ENCODE peak calls at places on chromosomes 12 and 14, in five cellular contexts. K is IMR-90, H is neuronal stem cell, A is trophoblast cell, D is H1. T is an unnamed sample.
A peak's percentile ranks its signal among the peaks of the same experiment; 100 is the strongest.

GRCh38 chr14:71636820-71637471 is 295.3 kb upstream of the RGS6 start:
- DNase-seq in A (no peak), K (no peak), D (no peak), H (no peak), T (no peak)

GRCh38 chr12:51156366-51156765 is 16.6 kb downstream of the TFCP2 start:
- DNase-seq in A (no peak), H (no peak), K (no peak), D (peak; percentile 8), T (peak; percentile 11)

GRCh38 chr12:116078396-116078795 is 199.1 kb downstream of the MED13L start:
- DNase-seq in A (no peak), H (no peak), D (no peak), K (no peak), T (no peak)

GRCh38 chr12:111446631-111447570 is 41.2 kb downstream of the SH2B3 start:
- DNase-seq in D (peak; percentile 40), H (no peak), A (no peak), K (no peak), T (no peak)

GRCh38 chr14:27528328-27528727 is 930.5 kb upstream of the NOVA1 start:
- DNase-seq in D (no peak), H (peak; percentile 18), K (no peak), A (peak; percentile 16), T (peak; percentile 38)

GRCh38 chr12:46160081-46160980 is 108.5 kb downstream of the SLC38A1 start:
- DNase-seq in A (peak; percentile 54), K (peak; percentile 44), D (no peak), H (no peak), T (peak; percentile 53)

GRCh38 chr12:122006186-122006926 is 15.3 kb upstream of the BCL7A start:
- DNase-seq in A (no peak), D (no peak), H (no peak), K (no peak), T (no peak)

GRCh38 chr14:97625512-97625911 is 828.3 kb downstream of the VRK1 start:
- DNase-seq in H (no peak), A (no peak), D (no peak), K (no peak), T (no peak)

GRCh38 chr12:49540229-49541139 is 1.7 kb downstream of the KCNH3 start:
- DNase-seq in K (no peak), A (no peak), D (no peak), H (no peak), T (no peak)

GRCh38 chr12:113232787-113233585 is 11.7 kb downstream of the TPCN1 start:
- DNase-seq in K (no peak), H (no peak), A (peak; percentile 30), D (peak; percentile 72), T (no peak)

GRCh38 chr12:77133566-77133965 is 68.2 kb upstream of the E2F7 start:
- DNase-seq in K (peak; percentile 65), A (peak; percentile 20), D (peak; percentile 80), H (peak; percentile 59), T (peak; percentile 65)

GRCh38 chr14:99806841-99807240 is 13.6 kb downstream of the EML1 start:
- DNase-seq in H (no peak), A (peak; percentile 61), K (no peak), D (no peak), T (no peak)

GRCh38 chr12:27305673-27306504 is 26.7 kb upstream of the BMAL2 start:
- DNase-seq in A (peak; percentile 65), H (no peak), D (no peak), K (peak; percentile 65), T (peak; percentile 58)

GRCh38 chr12:117152793-117153775 is 37.2 kb downstream of the FBXO21 start:
- DNase-seq in D (no peak), H (no peak), A (no peak), K (no peak), T (no peak)

GRCh38 chr12:103468837-103469236 is 26.9 kb downstream of the C12orf42 start:
- DNase-seq in A (no peak), H (no peak), K (no peak), D (no peak), T (no peak)

GRCh38 chr14:94823556-94824341 is 53.8 kb upstream of the GSC start:
- DNase-seq in K (no peak), A (no peak), H (no peak), D (no peak), T (no peak)

GRCh38 chr12:69566603-69567002 is 18.7 kb upstream of the CCT2 start:
- DNase-seq in H (no peak), D (no peak), K (no peak), A (no peak), T (no peak)

GRCh38 chr12:4824415-4824814 is 85.3 kb upstream of the KCNA1 start:
- DNase-seq in K (peak; percentile 74), H (no peak), D (no peak), A (peak; percentile 62), T (peak; percentile 1)

GRCh38 chr12:89280833-89281533 is 71.3 kb downstream of the DUSP6 start:
- DNase-seq in H (no peak), K (peak; percentile 54), D (no peak), A (no peak), T (peak; percentile 37)

GRCh38 chr12:89278169-89278568 is 74.1 kb downstream of the DUSP6 start:
- DNase-seq in D (no peak), A (no peak), K (no peak), H (no peak), T (no peak)

GRCh38 chr12:89279499-89279898 is 72.8 kb downstream of the DUSP6 start:
- DNase-seq in D (no peak), K (no peak), A (no peak), H (no peak), T (no peak)

GRCh38 chr12:89278862-89279261 is 73.4 kb downstream of the DUSP6 start:
- DNase-seq in K (no peak), H (no peak), D (no peak), A (no peak), T (no peak)

DNA sequence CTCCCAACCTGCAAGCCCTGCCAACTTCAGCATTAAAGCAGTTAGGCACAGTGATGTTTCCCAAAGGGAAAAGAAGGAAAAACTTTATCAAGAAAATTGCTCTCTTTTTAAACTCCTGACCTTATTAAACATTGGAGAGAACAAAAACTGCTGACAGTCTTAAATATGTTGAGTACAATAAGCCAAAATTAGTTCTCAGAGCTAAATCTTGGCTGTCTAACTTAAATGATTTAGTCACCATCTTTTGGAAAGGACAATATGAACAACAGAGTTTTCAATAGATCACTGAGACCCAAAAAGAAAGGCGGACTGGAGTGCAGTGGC is 70.8 kb downstream of the DUSP6 start:
- DNase-seq in A (no peak), D (no peak), K (no peak), H (no peak), T (no peak)
- H2BK120ac ChIP-seq in A (no peak overlapping the region), D (no peak overlapping the region), K (peak overlapping the region; percentile 90), H (no peak overlapping the region), T (no peak overlapping the region)

DNA sequence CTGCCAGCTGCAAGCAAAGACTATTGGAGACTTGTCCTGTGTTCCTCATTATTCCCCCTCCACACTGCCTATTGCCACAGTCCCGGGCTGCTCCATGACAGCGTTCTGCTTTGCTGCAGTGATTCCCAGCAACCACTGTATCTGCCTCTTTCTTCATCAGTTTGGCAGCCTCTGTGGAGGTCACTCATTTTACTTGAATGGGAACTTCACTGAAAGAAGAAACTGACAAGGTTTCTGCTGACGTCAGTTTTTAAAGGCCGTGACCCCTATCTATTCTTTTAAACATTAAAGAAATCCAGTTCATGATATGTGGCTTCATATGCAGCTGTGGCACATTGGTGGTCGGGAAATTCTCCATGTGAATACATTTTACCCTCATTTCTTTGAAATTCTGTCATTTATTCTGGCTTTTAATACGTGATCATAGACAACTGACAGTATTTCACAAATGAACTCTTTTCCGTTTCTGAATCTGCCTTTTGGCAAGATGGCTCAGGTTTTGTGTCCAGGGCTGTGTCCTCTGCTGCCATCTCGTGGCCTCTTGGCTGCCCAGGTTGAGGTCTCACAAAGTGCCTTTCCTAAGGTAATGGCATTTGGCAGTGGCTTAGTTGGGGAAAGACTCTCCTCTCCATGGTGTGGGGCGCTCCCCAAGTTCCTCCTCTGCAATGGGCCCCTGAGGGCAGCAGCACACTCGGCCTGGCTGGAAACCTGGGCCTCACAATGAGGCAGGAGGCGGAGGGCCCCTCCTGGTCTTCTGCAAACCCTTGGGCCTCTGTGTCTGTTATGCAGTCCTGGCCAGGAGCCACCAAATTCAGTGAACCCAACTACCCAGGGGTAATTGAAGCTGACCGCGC is 5.9 kb downstream of the TMEM253 start:
- DNase-seq in H (no peak), A (peak; percentile 84), K (peak; percentile 68), D (peak; percentile 88), T (peak; percentile 78)
- H3K4me3 ChIP-seq in H (peak overlapping the region; percentile 33), A (no peak overlapping the region), K (no peak overlapping the region), D (no peak overlapping the region), T (peak overlapping the region; percentile 28)

GRCh38 chr14:90509403-90509802 is 112.6 kb downstream of the CALM1 start:
- DNase-seq in H (no peak), K (no peak), A (no peak), D (no peak), T (no peak)

GRCh38 chr14:90507428-90507827 is 110.6 kb downstream of the CALM1 start:
- DNase-seq in A (no peak), D (no peak), H (no peak), K (no peak), T (no peak)

GRCh38 chr14:90506748-90507147 is 109.9 kb downstream of the CALM1 start:
- DNase-seq in K (no peak), H (no peak), A (no peak), D (no peak), T (no peak)

GRCh38 chr14:90508536-90509254 is 111.9 kb downstream of the CALM1 start:
- DNase-seq in H (no peak), D (no peak), K (no peak), A (peak; percentile 81), T (no peak)

DNA sequence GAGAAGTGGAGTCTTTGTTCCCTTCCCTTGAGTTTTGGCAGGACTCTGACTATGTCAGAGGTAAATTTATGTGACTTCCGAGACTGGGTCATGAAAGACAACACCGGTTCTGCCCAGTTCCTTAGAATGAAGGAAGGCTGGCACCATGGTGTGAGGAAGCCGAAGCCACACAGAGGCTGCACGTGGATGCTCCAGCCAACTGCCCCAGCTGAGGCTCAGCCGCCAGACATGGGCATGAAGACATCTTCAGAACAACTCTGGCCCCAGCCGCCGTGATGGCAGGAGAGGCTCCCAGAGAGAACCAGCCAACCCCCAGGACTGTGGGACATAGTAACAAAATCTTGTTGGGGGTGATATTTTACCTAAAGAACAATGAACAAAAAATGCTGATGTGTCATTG is 111.2 kb downstream of the CALM1 start:
- DNase-seq in K (no peak), H (no peak), A (no peak), D (no peak), T (no peak)
- H2AFZ ChIP-seq in K (no peak overlapping the region), H (no peak overlapping the region), A (no peak overlapping the region), D (no peak overlapping the region), T (no peak overlapping the region)

GRCh38 chr12:108357834-108358579 is 18.9 kb upstream of the CMKLR1 start:
- DNase-seq in D (no peak), A (peak; percentile 77), H (no peak), K (no peak), T (no peak)

GRCh38 chr12:108363165-108363564 is 24.1 kb upstream of the CMKLR1 start:
- DNase-seq in A (no peak), D (no peak), K (no peak), H (no peak), T (no peak)

GRCh38 chr12:108358580-108358965 is 19.5 kb upstream of the CMKLR1 start:
- DNase-seq in D (no peak), A (no peak), H (no peak), K (no peak), T (no peak)

GRCh38 chr12:108360057-108360456 is 20.9 kb upstream of the CMKLR1 start:
- DNase-seq in K (no peak), H (no peak), D (no peak), A (no peak), T (no peak)

DNA sequence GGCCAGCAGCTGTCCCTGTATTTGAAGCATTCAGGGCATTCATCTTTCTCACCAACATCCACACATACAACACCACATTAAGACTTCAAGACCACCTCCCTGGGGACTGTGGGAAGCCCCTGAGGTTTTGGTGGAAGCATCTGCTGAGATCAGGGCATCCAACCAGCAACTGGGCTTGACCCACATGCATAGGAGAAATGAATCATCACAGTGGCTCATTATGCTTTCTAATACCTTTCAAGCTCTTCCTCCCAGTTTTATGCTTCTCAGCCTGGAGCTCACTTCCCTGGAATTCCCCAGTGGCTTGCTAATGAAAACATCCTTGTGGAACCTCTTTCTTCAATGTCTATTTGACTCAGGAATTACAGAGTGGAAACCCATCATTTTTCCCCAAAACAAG is 21.4 kb upstream of the CMKLR1 start:
- DNase-seq in A (peak; percentile 43), D (no peak), K (no peak), H (no peak), T (no peak)
- H2BK120ac ChIP-seq in A (no peak overlapping the region), D (no peak overlapping the region), K (no peak overlapping the region), H (no peak overlapping the region), T (no peak overlapping the region)